ENCODE peak calls at places on chromosomes 6 and 20, in six cellular contexts. One of them, this sample, is unnamed.

GRCh38 chr6:55047433-55048044 is 126.8 kb upstream of the HCRTR2 start:
- DNase-seq in H9: no peak
- DNase-seq in fibroblast of the aortic adventitia: no peak
- DNase-seq in gastrocnemius medialis: no peak
- DNase-seq in tibial artery: no peak
- DNase-seq in nephron progenitor cell: no peak
- DNase-seq in this sample: no peak

GRCh38 chr6:166439366-166440091 is 56.8 kb upstream of the MPC1 start:
- DNase-seq in H9: no peak
- DNase-seq in fibroblast of the aortic adventitia: no peak
- DNase-seq in gastrocnemius medialis: no peak
- DNase-seq in tibial artery: no peak
- DNase-seq in nephron progenitor cell: no peak
- DNase-seq in this sample: no peak

GRCh38 chr6:44264154-44265002 is 973 bp downstream of the NFKBIE start:
- DNase-seq in H9: no peak
- DNase-seq in fibroblast of the aortic adventitia: no peak
- DNase-seq in gastrocnemius medialis: no peak
- DNase-seq in tibial artery: no peak
- DNase-seq in nephron progenitor cell: no peak
- DNase-seq in this sample: no peak

GRCh38 chr6:13923527-13924145 is 1.1 kb upstream of the RNF182 start:
- DNase-seq in H9: no peak
- DNase-seq in fibroblast of the aortic adventitia: peak
- DNase-seq in gastrocnemius medialis: no peak
- DNase-seq in tibial artery: no peak
- DNase-seq in nephron progenitor cell: no peak
- DNase-seq in this sample: no peak

GRCh38 chr6:122202576-122203137 is 196.8 kb upstream of the HSF2 start:
- DNase-seq in H9: peak
- DNase-seq in fibroblast of the aortic adventitia: no peak
- DNase-seq in gastrocnemius medialis: no peak
- DNase-seq in tibial artery: no peak
- DNase-seq in nephron progenitor cell: no peak
- DNase-seq in this sample: no peak

GRCh38 chr6:46014511-46015118 is 1.0 kb downstream of the CLIC5 start:
- DNase-seq in H9: peak
- DNase-seq in fibroblast of the aortic adventitia: no peak
- DNase-seq in gastrocnemius medialis: peak
- DNase-seq in tibial artery: no peak
- DNase-seq in nephron progenitor cell: peak
- DNase-seq in this sample: no peak

GRCh38 chr6:63882208-63882607 is 246.6 kb downstream of the PHF3 start:
- DNase-seq in H9: peak
- DNase-seq in fibroblast of the aortic adventitia: no peak
- DNase-seq in gastrocnemius medialis: no peak
- DNase-seq in tibial artery: no peak
- DNase-seq in nephron progenitor cell: no peak
- DNase-seq in this sample: peak

GRCh38 chr6:17281497-17282481 is 628 bp downstream of the RBM24 start:
- DNase-seq in H9: peak
- DNase-seq in fibroblast of the aortic adventitia: peak
- DNase-seq in gastrocnemius medialis: no peak
- DNase-seq in tibial artery: no peak
- DNase-seq in nephron progenitor cell: peak
- DNase-seq in this sample: peak

GRCh38 chr20:3890999-3891929 is 2.1 kb downstream of the PANK2 start:
- DNase-seq in H9: no peak
- DNase-seq in fibroblast of the aortic adventitia: no peak
- DNase-seq in gastrocnemius medialis: no peak
- DNase-seq in tibial artery: peak
- DNase-seq in nephron progenitor cell: no peak
- DNase-seq in this sample: peak

GRCh38 chr20:7003598-7003997 is 236.1 kb downstream of the BMP2 start:
- DNase-seq in H9: no peak
- DNase-seq in fibroblast of the aortic adventitia: no peak
- DNase-seq in gastrocnemius medialis: no peak
- DNase-seq in tibial artery: no peak
- DNase-seq in nephron progenitor cell: no peak
- DNase-seq in this sample: peak

GRCh38 chr6:80594461-80594860 is 488.0 kb downstream of the BCKDHB start:
- DNase-seq in H9: no peak
- DNase-seq in fibroblast of the aortic adventitia: no peak
- DNase-seq in gastrocnemius medialis: no peak
- DNase-seq in tibial artery: no peak
- DNase-seq in nephron progenitor cell: no peak
- DNase-seq in this sample: peak

GRCh38 chr6:110448846-110449544 is 27.4 kb downstream of the SLC22A16 start:
- DNase-seq in H9: no peak
- DNase-seq in fibroblast of the aortic adventitia: no peak
- DNase-seq in gastrocnemius medialis: no peak
- DNase-seq in tibial artery: no peak
- DNase-seq in nephron progenitor cell: no peak
- DNase-seq in this sample: no peak

GRCh38 chr6:40148882-40149573 is 214.8 kb upstream of the MOCS1 start:
- DNase-seq in H9: no peak
- DNase-seq in fibroblast of the aortic adventitia: no peak
- DNase-seq in gastrocnemius medialis: no peak
- DNase-seq in tibial artery: no peak
- DNase-seq in nephron progenitor cell: no peak
- DNase-seq in this sample: no peak

GRCh38 chr6:98839788-98840361 is 5.5 kb downstream of the POU3F2 start:
- DNase-seq in H9: no peak
- DNase-seq in fibroblast of the aortic adventitia: peak
- DNase-seq in gastrocnemius medialis: no peak
- DNase-seq in tibial artery: no peak
- DNase-seq in nephron progenitor cell: no peak
- DNase-seq in this sample: no peak

GRCh38 chr6:13848553-13849150 is 34.3 kb upstream of the MCUR1 start:
- DNase-seq in H9: peak
- DNase-seq in fibroblast of the aortic adventitia: no peak
- DNase-seq in gastrocnemius medialis: no peak
- DNase-seq in tibial artery: no peak
- DNase-seq in nephron progenitor cell: no peak
- DNase-seq in this sample: no peak

GRCh38 chr20:37956099-37956498 is 53.2 kb downstream of the VSTM2L start:
- DNase-seq in H9: no peak
- DNase-seq in fibroblast of the aortic adventitia: no peak
- DNase-seq in gastrocnemius medialis: no peak
- DNase-seq in tibial artery: no peak
- DNase-seq in nephron progenitor cell: no peak
- DNase-seq in this sample: no peak

GRCh38 chr6:121297699-121298098 is 36.6 kb downstream of the TBC1D32 start:
- DNase-seq in H9: no peak
- DNase-seq in fibroblast of the aortic adventitia: peak
- DNase-seq in gastrocnemius medialis: no peak
- DNase-seq in tibial artery: no peak
- DNase-seq in nephron progenitor cell: no peak
- DNase-seq in this sample: no peak

GRCh38 chr6:97133071-97133470 is 149.9 kb downstream of the MMS22L start:
- DNase-seq in H9: no peak
- DNase-seq in fibroblast of the aortic adventitia: no peak
- DNase-seq in gastrocnemius medialis: no peak
- DNase-seq in tibial artery: no peak
- DNase-seq in nephron progenitor cell: no peak
- DNase-seq in this sample: peak

GRCh38 chr20:46400253-46400652 is 6.2 kb downstream of the ELMO2 start:
- DNase-seq in H9: no peak
- DNase-seq in fibroblast of the aortic adventitia: peak
- DNase-seq in gastrocnemius medialis: peak
- DNase-seq in tibial artery: peak
- DNase-seq in nephron progenitor cell: no peak
- DNase-seq in this sample: peak

GRCh38 chr6:77502966-77503365 is 39.7 kb upstream of the HTR1B start:
- DNase-seq in H9: no peak
- DNase-seq in fibroblast of the aortic adventitia: no peak
- DNase-seq in gastrocnemius medialis: no peak
- DNase-seq in tibial artery: no peak
- DNase-seq in nephron progenitor cell: no peak
- DNase-seq in this sample: peak

GRCh38 chr6:108606130-108606797 is 45.5 kb downstream of the FOXO3 start:
- DNase-seq in H9: no peak
- DNase-seq in fibroblast of the aortic adventitia: peak
- DNase-seq in gastrocnemius medialis: no peak
- DNase-seq in tibial artery: no peak
- DNase-seq in nephron progenitor cell: no peak
- DNase-seq in this sample: no peak

DNA sequence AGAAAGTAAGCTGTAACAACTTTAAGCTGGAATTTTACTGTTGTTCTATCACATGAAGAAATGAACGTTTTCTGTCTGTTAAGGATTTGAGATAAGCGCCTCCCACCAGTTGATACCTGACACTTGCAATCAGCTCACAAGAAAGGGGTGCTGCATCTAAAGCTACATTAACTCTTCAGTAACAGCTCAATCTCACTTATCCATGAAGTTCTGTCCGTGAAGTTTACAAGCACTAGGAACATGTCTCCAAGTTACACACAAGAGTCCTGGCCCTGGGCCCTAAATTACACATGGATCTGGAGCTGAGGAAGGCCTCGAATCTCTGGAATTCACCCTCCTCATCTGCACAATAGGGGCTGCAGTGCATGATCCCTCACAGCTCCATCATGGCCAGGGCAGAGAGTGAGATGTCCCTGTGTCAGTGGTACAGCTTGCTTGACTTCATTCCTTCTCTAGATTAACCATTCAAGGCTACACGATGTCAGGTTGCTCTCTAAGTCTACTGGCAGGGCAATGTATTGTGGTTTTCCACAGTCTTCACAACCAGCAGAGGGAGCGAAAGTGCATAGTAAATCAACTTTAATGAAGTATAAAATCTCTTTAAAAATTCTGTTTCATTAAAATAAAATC is 182.4 kb upstream of the MCHR2 start:
- DNase-seq in H9: no peak
- DNase-seq in fibroblast of the aortic adventitia: peak
- DNase-seq in gastrocnemius medialis: no peak
- DNase-seq in tibial artery: peak
- DNase-seq in nephron progenitor cell: no peak
- DNase-seq in this sample: peak
- TF ChIP-seq CTCF in H9: peak
- TF ChIP-seq CTCF in fibroblast of the aortic adventitia: peak
- TF ChIP-seq CTCF in gastrocnemius medialis: no peak
- TF ChIP-seq CTCF in tibial artery: no peak
- TF ChIP-seq CTCF in nephron progenitor cell: no peak
- TF ChIP-seq CTCF in this sample: peak

GRCh38 chr20:50456452-50457324 is 53.5 kb upstream of the PTPN1 start:
- DNase-seq in H9: no peak
- DNase-seq in fibroblast of the aortic adventitia: no peak
- DNase-seq in gastrocnemius medialis: no peak
- DNase-seq in tibial artery: no peak
- DNase-seq in nephron progenitor cell: no peak
- DNase-seq in this sample: no peak

GRCh38 chr20:50450961-50451752 is 59.0 kb upstream of the PTPN1 start:
- DNase-seq in H9: peak
- DNase-seq in fibroblast of the aortic adventitia: peak
- DNase-seq in gastrocnemius medialis: no peak
- DNase-seq in tibial artery: peak
- DNase-seq in nephron progenitor cell: peak
- DNase-seq in this sample: no peak

GRCh38 chr20:50455656-50456451 is 54.3 kb upstream of the PTPN1 start:
- DNase-seq in H9: no peak
- DNase-seq in fibroblast of the aortic adventitia: no peak
- DNase-seq in gastrocnemius medialis: no peak
- DNase-seq in tibial artery: peak
- DNase-seq in nephron progenitor cell: no peak
- DNase-seq in this sample: no peak

GRCh38 chr20:50450493-50450826 is 59.7 kb upstream of the PTPN1 start:
- DNase-seq in H9: no peak
- DNase-seq in fibroblast of the aortic adventitia: no peak
- DNase-seq in gastrocnemius medialis: no peak
- DNase-seq in tibial artery: no peak
- DNase-seq in nephron progenitor cell: no peak
- DNase-seq in this sample: no peak

DNA sequence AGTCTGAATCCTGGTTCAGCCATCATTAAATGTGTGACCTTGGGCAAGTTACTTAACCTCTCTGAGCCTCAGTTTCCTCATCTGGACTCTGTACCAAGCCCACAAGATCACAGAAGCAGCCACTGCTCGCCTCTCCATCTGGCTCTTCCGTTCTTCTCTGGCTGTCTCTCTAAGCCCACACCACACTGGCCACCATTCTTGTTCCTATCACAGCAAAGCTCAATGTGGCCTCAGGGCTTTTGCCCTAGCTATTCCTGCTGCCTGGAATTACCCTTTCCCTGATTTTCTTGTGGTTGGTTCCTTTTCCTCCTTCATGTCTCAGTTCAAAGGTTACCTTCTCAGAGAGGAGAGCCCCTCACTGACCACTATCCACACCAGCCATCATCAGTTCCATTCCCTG is 56.6 kb upstream of the PTPN1 start:
- DNase-seq in H9: no peak
- DNase-seq in fibroblast of the aortic adventitia: no peak
- DNase-seq in gastrocnemius medialis: no peak
- DNase-seq in tibial artery: no peak
- DNase-seq in nephron progenitor cell: no peak
- DNase-seq in this sample: no peak
- TF ChIP-seq CTCF in H9: no peak
- TF ChIP-seq CTCF in fibroblast of the aortic adventitia: no peak
- TF ChIP-seq CTCF in gastrocnemius medialis: no peak
- TF ChIP-seq CTCF in tibial artery: no peak
- TF ChIP-seq CTCF in nephron progenitor cell: no peak
- TF ChIP-seq CTCF in this sample: no peak

GRCh38 chr20:24981750-24982149 is 10.8 kb downstream of the APMAP start:
- DNase-seq in H9: peak
- DNase-seq in fibroblast of the aortic adventitia: no peak
- DNase-seq in gastrocnemius medialis: no peak
- DNase-seq in tibial artery: peak
- DNase-seq in nephron progenitor cell: no peak
- DNase-seq in this sample: no peak
- TF ChIP-seq CTCF in H9: no peak
- TF ChIP-seq CTCF in fibroblast of the aortic adventitia: no peak
- TF ChIP-seq CTCF in gastrocnemius medialis: no peak
- TF ChIP-seq CTCF in tibial artery: no peak
- TF ChIP-seq CTCF in nephron progenitor cell: no peak
- TF ChIP-seq CTCF in this sample: no peak

DNA sequence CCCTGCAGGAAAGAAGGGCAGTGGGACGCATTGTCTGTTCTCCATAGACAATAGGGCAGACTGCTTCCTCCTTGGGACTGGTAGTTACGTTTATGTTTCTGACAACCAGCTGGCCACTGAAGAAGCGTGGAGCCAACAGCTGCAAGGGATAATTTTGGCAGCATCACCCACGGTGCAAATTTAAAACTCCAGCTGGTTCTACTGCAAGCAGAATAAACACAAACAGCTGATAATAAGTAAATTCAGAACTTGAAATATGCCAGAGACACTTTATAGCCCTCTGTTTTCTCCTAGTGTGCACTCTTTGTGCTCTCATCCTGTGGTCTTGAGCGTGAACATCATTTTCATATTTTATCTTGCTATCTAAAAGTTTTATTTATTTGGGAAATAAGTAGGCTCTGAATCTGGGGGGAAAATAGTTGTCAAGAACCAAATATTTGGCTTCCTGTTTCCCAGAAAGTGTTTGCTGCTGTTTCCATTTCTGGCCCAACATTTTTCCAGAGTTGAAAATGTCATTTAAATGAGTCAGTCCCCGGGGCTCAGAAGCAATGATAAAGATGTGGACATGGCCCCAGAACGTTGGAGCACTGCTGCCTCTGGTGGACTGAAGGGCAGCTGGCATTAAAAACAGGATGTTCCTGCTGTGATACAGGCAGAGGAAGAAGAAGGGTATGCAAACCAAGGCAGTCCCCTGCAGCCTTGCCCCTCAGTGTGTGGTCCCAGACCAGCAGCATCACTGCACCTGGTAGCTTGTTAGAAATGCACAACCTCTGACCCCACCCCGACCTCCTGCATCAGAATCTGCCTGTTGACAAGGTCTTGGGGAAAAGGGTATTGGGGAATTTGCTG is 12.5 kb upstream of the THBD start:
- DNase-seq in H9: peak
- DNase-seq in fibroblast of the aortic adventitia: peak
- DNase-seq in gastrocnemius medialis: peak
- DNase-seq in tibial artery: peak
- DNase-seq in nephron progenitor cell: no peak
- DNase-seq in this sample: peak
- TF ChIP-seq CTCF in H9: peak
- TF ChIP-seq CTCF in fibroblast of the aortic adventitia: peak
- TF ChIP-seq CTCF in gastrocnemius medialis: peak
- TF ChIP-seq CTCF in tibial artery: peak
- TF ChIP-seq CTCF in nephron progenitor cell: peak
- TF ChIP-seq CTCF in this sample: peak